ENCODE peak calls at places on chromosomes 7 and 10, in four cellular contexts. E is KBM-7, I is T-helper 9 cell, Y is adrenal gland. J is an unnamed sample.

GRCh38 chr10:87591589-87591886 is 68.1 kb upstream of the PAPSS2 start:
- DNase-seq in E (no peak), I (no peak), Y (no peak), J (no peak)

GRCh38 chr10:102600816-102601215 is 43.5 kb upstream of the TRIM8 start:
- DNase-seq in E (no peak), I (no peak), Y (no peak), J (no peak)

GRCh38 chr7:129781128-129781855 is 169.8 kb downstream of the NRF1 start:
- DNase-seq in E (no peak), I (no peak), Y (no peak), J (no peak)

GRCh38 chr7:81883801-81884393 is 114.0 kb upstream of the HGF start:
- DNase-seq in E (no peak), I (no peak), Y (no peak), J (no peak)

GRCh38 chr10:1604246-1604645 is 133.1 kb downstream of the ADARB2 start:
- DNase-seq in E (no peak), I (no peak), Y (no peak), J (no peak)

GRCh38 chr10:100831742-100832141 is 81.0 kb upstream of the SLF2 start:
- DNase-seq in E (no peak), I (no peak), Y (no peak), J (no peak)

GRCh38 chr10:760622-761021 is 71.2 kb upstream of the DIP2C start:
- DNase-seq in E (no peak), I (no peak), Y (no peak), J (no peak)

GRCh38 chr10:75048669-75049098 is 62.8 kb upstream of the SAMD8 start:
- DNase-seq in E (no peak), I (no peak), Y (no peak), J (no peak)

GRCh38 chr7:112547916-112548315 is 67.1 kb downstream of the LSMEM1 start:
- DNase-seq in E (no peak), I (no peak), Y (no peak), J (no peak)

GRCh38 chr7:76069238-76069638 is 21.3 kb downstream of the MDH2 start:
- DNase-seq in E (peak; percentile 84), I (no peak), Y (peak; percentile 87), J (no peak)

GRCh38 chr7:124443762-124444161 is 321.8 kb downstream of the GPR37 start:
- DNase-seq in E (no peak), I (no peak), Y (no peak), J (no peak)

GRCh38 chr10:12041766-12042408 is 722 bp downstream of the UPF2 start:
- DNase-seq in E (peak; percentile 41), I (no peak), Y (peak; percentile 42), J (no peak)

GRCh38 chr10:78754269-78755074 is 314.3 kb upstream of the ZMIZ1 start:
- DNase-seq in E (peak; percentile 21), I (no peak), Y (no peak), J (no peak)

GRCh38 chr10:76297787-76298281 is 866.4 kb downstream of the LRMDA start:
- DNase-seq in E (no peak), I (no peak), Y (no peak), J (no peak)

GRCh38 chr10:68561804-68562649 is 1.9 kb downstream of the TET1 start:
- DNase-seq in E (no peak), I (no peak), Y (no peak), J (no peak)

GRCh38 chr7:86926732-86927131 is 132.7 kb downstream of the ELAPOR2 start:
- DNase-seq in E (peak; percentile 54), I (peak; percentile 6), Y (peak; percentile 45), J (no peak)

GRCh38 chr7:16982640-16983103 is 100.9 kb upstream of the AGR3 start:
- DNase-seq in E (peak; percentile 77), I (no peak), Y (peak; percentile 37), J (no peak)

GRCh38 chr7:115906690-115907089 is 123.9 kb downstream of the TFEC start:
- DNase-seq in E (no peak), I (no peak), Y (no peak), J (no peak)

GRCh38 chr10:128078136-128078969 is 47.9 kb downstream of the MKI67 start:
- DNase-seq in E (peak; percentile 50), I (peak; percentile 28), Y (no peak), J (peak; percentile 37)

GRCh38 chr10:125694874-125695273 is 11.9 kb upstream of the TEX36 start:
- DNase-seq in E (no peak), I (no peak), Y (no peak), J (no peak)

J was measured in T-helper 17 cell.